ENCODE peak calls at places on chromosomes 1 and 21, in nine cellular contexts. C is cardiac fibroblast, X is IMR-90, U is OCI-LY7, D is AG04450, G is fibroblast of mammary gland, Y is heart right ventricle, H is fibroblast of the aortic adventitia, E is BJ. K is an unnamed sample.

GRCh38 chr1:219264557-219264956 is 90.9 kb downstream of the LYPLAL1 start:
- DNase-seq in X (no peak), H (peak), C (no peak), D (no peak), U (no peak), Y (no peak), G (no peak), E (no peak), K (no peak)

GRCh38 chr21:45447821-45448220 is 42.9 kb downstream of the COL18A1 start:
- DNase-seq in H (peak), C (no peak), D (no peak), G (peak), U (no peak), E (no peak), X (no peak), Y (no peak), K (no peak)

GRCh38 chr1:6157132-6157527 is 23.0 kb downstream of the CHD5 start:
- DNase-seq in G (no peak), Y (no peak), E (no peak), C (no peak), U (no peak), H (no peak), D (no peak), X (no peak), K (no peak)

GRCh38 chr1:35505911-35506798 is 51.0 kb downstream of the KIAA0319L start:
- DNase-seq in H (peak), D (peak), G (peak), C (peak), U (peak), Y (no peak), E (peak), X (peak), K (peak)

GRCh38 chr21:40254540-40255455 is 387.6 kb downstream of the PCP4 start:
- DNase-seq in Y (no peak), D (no peak), G (no peak), H (no peak), E (peak), U (no peak), C (no peak), X (no peak), K (no peak)

GRCh38 chr1:185213086-185213485 is 56.1 kb downstream of the SWT1 start:
- DNase-seq in X (peak), Y (no peak), G (peak), C (peak), D (peak), U (no peak), E (no peak), H (peak), K (no peak)

GRCh38 chr21:18041012-18041411 is 203.6 kb upstream of the CHODL start:
- DNase-seq in G (peak), Y (no peak), C (peak), U (peak), D (no peak), H (no peak), X (no peak), E (no peak), K (no peak)

GRCh38 chr1:185559684-185560310 is 174.4 kb upstream of the HMCN1 start:
- DNase-seq in U (peak), H (peak), X (peak), G (peak), C (peak), E (no peak), Y (no peak), D (no peak), K (peak)

GRCh38 chr21:44918107-44918470 is 2.6 kb downstream of the ITGB2 start:
- DNase-seq in D (no peak), U (no peak), E (no peak), C (no peak), G (no peak), H (no peak), X (no peak), Y (no peak), K (no peak)

GRCh38 chr21:36504067-36505058 is 24.4 kb upstream of the CLDN14 start:
- DNase-seq in U (peak), C (peak), X (peak), H (peak), E (no peak), G (peak), D (peak), Y (no peak), K (peak)

GRCh38 chr1:46341222-46342083 is 846 bp downstream of the NSUN4 start:
- DNase-seq in G (peak), U (no peak), E (no peak), D (no peak), H (no peak), Y (no peak), X (no peak), C (peak), K (no peak)

GRCh38 chr1:156492591-156493080 is 7.9 kb downstream of the MEF2D start:
- DNase-seq in H (no peak), D (no peak), Y (peak), G (no peak), C (no peak), E (no peak), X (no peak), U (peak), K (no peak)

GRCh38 chr1:188237573-188238353 is 1409.0 kb downstream of the PLA2G4A start:
- DNase-seq in X (peak), G (peak), U (no peak), C (peak), E (no peak), H (no peak), Y (no peak), D (no peak), K (no peak)

GRCh38 chr1:48619529-48619928 is 147.5 kb upstream of the SPATA6 start:
- DNase-seq in Y (peak), D (no peak), X (peak), C (no peak), H (peak), U (no peak), E (peak), G (peak), K (no peak)

GRCh38 chr1:30794260-30794659 is 36.7 kb upstream of the LAPTM5 start:
- DNase-seq in H (no peak), Y (no peak), D (no peak), X (no peak), E (no peak), C (no peak), G (no peak), U (no peak), K (no peak)

GRCh38 chr1:201109651-201110050 is 2.6 kb downstream of the CACNA1S start:
- DNase-seq in Y (no peak), U (no peak), E (no peak), H (no peak), G (no peak), X (no peak), C (no peak), D (no peak), K (no peak)

GRCh38 chr1:54249798-54250497 is 50.0 kb downstream of the MRPL37 start:
- DNase-seq in X (peak), C (peak), G (peak), U (no peak), D (no peak), H (peak), E (peak), Y (no peak), K (no peak)

GRCh38 chr1:78950801-78951200 is 55.7 kb downstream of the ADGRL4 start:
- DNase-seq in C (no peak), G (no peak), U (no peak), X (peak), E (no peak), Y (no peak), H (no peak), D (no peak), K (no peak)

GRCh38 chr1:54273092-54273836 is 73.3 kb downstream of the MRPL37 start:
- DNase-seq in Y (peak), C (peak), E (no peak), U (peak), X (peak), H (peak), D (peak), G (peak), K (peak)

GRCh38 chr1:168484083-168484482 is 59.7 kb downstream of the XCL2 start:
- DNase-seq in C (no peak), H (no peak), U (no peak), X (no peak), D (no peak), G (no peak), Y (no peak), E (no peak), K (no peak)

GRCh38 chr1:171910786-171911185 is 69.5 kb downstream of the DNM3 start:
- DNase-seq in E (no peak), Y (no peak), G (no peak), C (no peak), X (no peak), D (no peak), H (no peak), U (no peak), K (no peak)

GRCh38 chr1:31617218-31617916 is at the start of gene HCRTR1:
- DNase-seq in H (no peak), G (no peak), Y (no peak), E (no peak), U (no peak), X (no peak), C (no peak), D (no peak), K (no peak)

GRCh38 chr1:12026586-12026985 is 7.3 kb downstream of the MIIP start:
- DNase-seq in C (no peak), Y (no peak), X (no peak), H (no peak), E (no peak), G (no peak), U (no peak), D (no peak), K (no peak)

GRCh38 chr1:113871597-113872113 is at the start of gene PTPN22:
- DNase-seq in D (peak), U (peak), G (peak), C (peak), X (peak), H (peak), Y (peak), E (peak), K (no peak)

GRCh38 chr1:10510520-10511493 is 36.1 kb downstream of the PEX14 start:
- DNase-seq in H (peak), E (peak), C (peak), Y (no peak), U (no peak), X (peak), G (peak), D (peak), K (peak)

GRCh38 chr1:179016694-179017382 is 8.9 kb upstream of the FAM20B start:
- DNase-seq in E (peak), C (peak), H (peak), X (peak), Y (peak), G (peak), D (peak), U (no peak), K (peak)

GRCh38 chr1:32431736-32432400 is 33.0 kb upstream of the ZBTB8B start:
- DNase-seq in G (no peak), Y (no peak), U (peak), H (no peak), X (no peak), D (no peak), E (no peak), C (no peak), K (no peak)

GRCh38 chr1:243447342-243447741 is 191.5 kb downstream of the SDCCAG8 start:
- DNase-seq in U (no peak), H (peak), Y (no peak), X (peak), E (peak), G (peak), D (no peak), C (peak), K (peak)

GRCh38 chr1:67211589-67212563 is 45.6 kb downstream of the IL23R start:
- DNase-seq in X (peak), E (no peak), U (peak), D (no peak), Y (no peak), H (peak), G (peak), C (peak), K (no peak)

GRCh38 chr1:67213948-67214347 is 47.7 kb downstream of the IL23R start:
- DNase-seq in E (no peak), Y (no peak), H (no peak), X (no peak), U (no peak), D (no peak), G (no peak), C (no peak), K (no peak)

GRCh38 chr1:67213164-67213563 is 46.9 kb downstream of the IL23R start:
- DNase-seq in D (no peak), Y (no peak), C (peak), E (no peak), U (peak), H (peak), G (peak), X (peak), K (no peak)

DNA sequence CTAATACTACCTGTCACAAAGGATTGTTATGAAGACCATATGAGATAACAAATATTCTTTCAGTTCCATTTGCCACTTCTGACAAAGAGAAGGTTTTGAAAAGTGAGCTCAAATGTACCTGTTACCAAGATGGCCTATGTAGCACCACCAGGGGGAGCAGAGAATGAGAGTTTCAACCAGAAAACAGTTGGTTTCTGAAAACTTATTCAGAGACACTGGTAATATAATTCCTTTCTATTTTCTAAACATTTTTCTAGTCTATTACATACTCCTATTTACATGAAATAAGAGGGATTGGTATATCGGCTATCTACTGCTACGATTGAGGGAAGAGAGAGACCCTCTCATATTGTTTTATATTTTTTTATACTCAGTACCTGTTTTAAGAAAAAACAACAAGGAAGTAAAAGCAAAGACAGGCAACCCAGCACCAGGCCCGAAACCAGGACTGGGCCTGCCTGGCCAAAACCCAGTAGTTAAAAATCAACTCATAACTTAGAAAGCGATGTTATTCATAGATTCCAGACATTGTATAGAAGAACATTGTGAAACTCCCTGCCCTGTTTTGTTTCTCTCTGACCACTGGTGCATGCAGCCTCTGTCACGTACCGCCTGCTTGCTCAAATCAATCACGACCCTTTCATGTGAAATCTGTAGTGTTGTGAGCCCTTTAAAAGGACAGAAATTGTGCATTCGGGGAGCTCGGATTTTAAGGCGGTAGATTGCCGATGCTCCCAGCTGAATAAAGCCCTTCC is 48.3 kb downstream of the IL23R start:
- DNase-seq in C (peak), H (peak), G (peak), X (peak), E (no peak), U (peak), Y (no peak), D (no peak), K (no peak)
- TF ChIP-seq CTCF in C (peak), H (peak), G (peak), X (peak), E (peak), U (peak), Y (no peak), D (peak), K (peak)

DNA sequence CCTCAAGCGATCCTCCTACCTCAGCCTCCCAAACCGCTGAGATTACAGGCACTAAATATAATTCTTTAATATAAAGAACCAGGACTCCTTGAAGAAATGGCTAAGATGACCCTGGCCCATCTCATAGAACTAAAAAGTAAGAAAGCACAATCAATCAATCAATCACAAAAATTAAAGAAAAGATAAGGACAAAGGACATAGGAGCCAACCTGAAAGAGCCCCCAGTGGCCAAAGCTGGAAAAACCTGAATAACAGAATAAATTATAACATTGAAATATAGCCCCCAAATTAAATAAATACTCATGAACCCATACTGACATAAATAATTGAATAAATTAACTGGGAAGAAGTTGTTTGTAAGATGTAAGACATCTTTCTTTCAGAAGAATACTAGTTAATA is 8.9 kb downstream of the NUP210L start:
- DNase-seq in D (no peak), U (peak), X (no peak), G (no peak), H (no peak), E (no peak), Y (no peak), C (no peak), K (no peak)
- TF ChIP-seq CTCF in D (peak), U (peak), X (peak), G (peak), H (peak), E (peak), Y (no peak), C (peak), K (peak)

GRCh38 chr1:161791889-161792655 is 26.0 kb downstream of the ATF6 start:
- DNase-seq in X (peak), E (no peak), Y (no peak), G (peak), U (no peak), D (no peak), H (peak), C (peak), K (no peak)

GRCh38 chr1:161784963-161785362 is 18.8 kb downstream of the ATF6 start:
- DNase-seq in X (no peak), Y (peak), U (no peak), H (no peak), E (no peak), G (no peak), D (no peak), C (no peak), K (no peak)

GRCh38 chr1:161782886-161783285 is 16.8 kb downstream of the ATF6 start:
- DNase-seq in D (no peak), X (no peak), U (no peak), C (no peak), G (no peak), H (no peak), E (no peak), Y (no peak), K (no peak)

GRCh38 chr1:161790587-161791317 is 24.6 kb downstream of the ATF6 start:
- DNase-seq in E (no peak), Y (no peak), X (no peak), U (no peak), H (no peak), C (no peak), G (peak), D (no peak), K (no peak)

DNA sequence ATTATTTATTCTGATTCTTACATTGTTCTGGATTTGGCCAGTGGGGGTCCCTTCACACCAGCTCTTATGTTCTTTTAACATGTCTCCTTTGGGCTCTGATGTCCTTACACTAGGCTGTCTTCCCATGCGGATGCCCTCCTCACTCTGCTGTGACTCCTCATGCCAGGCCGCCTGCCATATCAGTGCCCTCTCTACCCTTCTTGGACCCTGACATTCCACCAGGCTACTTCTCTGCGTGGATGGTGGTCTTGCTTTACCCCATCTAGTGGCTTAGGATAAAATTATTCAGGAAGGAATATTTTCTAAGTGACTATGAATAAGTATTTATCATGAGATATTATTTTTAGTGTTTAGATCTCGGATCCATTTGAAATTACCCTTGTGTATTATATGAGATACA is 21.2 kb downstream of the ATF6 start:
- DNase-seq in D (no peak), C (no peak), U (no peak), H (no peak), Y (no peak), G (no peak), X (no peak), E (no peak), K (no peak)
- TF ChIP-seq CTCF in D (peak), C (no peak), U (peak), H (no peak), Y (no peak), G (no peak), X (peak), E (peak), K (no peak)

GRCh38 chr1:92995420-92996130 is 34.3 kb upstream of the DIPK1A start:
- DNase-seq in C (no peak), G (no peak), E (no peak), X (no peak), H (peak), U (no peak), D (no peak), Y (no peak), K (no peak)
- TF ChIP-seq CTCF in C (no peak), G (no peak), E (no peak), X (no peak), H (no peak), U (no peak), D (no peak), Y (no peak), K (no peak)

GRCh38 chr1:55285849-55286248 is 70.7 kb upstream of the USP24 start:
- DNase-seq in U (no peak), G (peak), C (no peak), Y (no peak), X (no peak), D (no peak), E (no peak), H (no peak), K (no peak)

GRCh38 chr1:55287732-55288131 is 72.6 kb upstream of the USP24 start:
- DNase-seq in H (no peak), U (no peak), G (no peak), C (no peak), D (no peak), Y (no peak), X (no peak), E (no peak), K (no peak)

GRCh38 chr1:55282058-55282457 is 66.9 kb upstream of the USP24 start:
- DNase-seq in Y (no peak), X (no peak), H (no peak), C (no peak), G (no peak), U (no peak), E (no peak), D (no peak), K (no peak)

GRCh38 chr1:55286851-55287602 is 71.9 kb upstream of the USP24 start:
- DNase-seq in E (no peak), Y (no peak), H (peak), C (peak), D (no peak), X (peak), G (peak), U (no peak), K (no peak)

GRCh38 chr1:55284856-55285255 is 69.7 kb upstream of the USP24 start:
- DNase-seq in E (no peak), Y (no peak), H (peak), U (peak), D (peak), C (peak), G (peak), X (peak), K (peak)
- TF ChIP-seq CTCF in E (peak), Y (peak), H (peak), U (peak), D (peak), C (peak), G (peak), X (peak), K (peak)

GRCh38 chr1:96945509-96946084 is 224.0 kb downstream of the PTBP2 start:
- DNase-seq in H (peak), D (no peak), Y (no peak), E (no peak), G (no peak), C (peak), U (no peak), X (no peak), K (no peak)
- TF ChIP-seq CTCF in H (no peak), D (no peak), Y (no peak), E (no peak), G (no peak), C (no peak), U (no peak), X (no peak), K (no peak)

K was measured in AG09319.